ENCODE peak calls at places on chromosomes 11 and 22, in seven cellular contexts. One of them, this sample, is unnamed.

GRCh38 chr11:14789879-14790484 is 102.0 kb downstream of the CYP2R1 start:
- DNase-seq in fibroblast of the aortic adventitia: peak; percentile 35
- DNase-seq in body of pancreas: no peak
- DNase-seq in ascending aorta: no peak
- DNase-seq in GM06990: no peak
- DNase-seq in cardiac muscle cell: peak; percentile 41
- DNase-seq in fibroblast of lung: peak; percentile 51
- DNase-seq in this sample: no peak

GRCh38 chr11:15849265-15849664 is 507.1 kb downstream of the SOX6 start:
- DNase-seq in fibroblast of the aortic adventitia: no peak
- DNase-seq in body of pancreas: no peak
- DNase-seq in ascending aorta: no peak
- DNase-seq in GM06990: no peak
- DNase-seq in cardiac muscle cell: no peak
- DNase-seq in fibroblast of lung: no peak
- DNase-seq in this sample: no peak

GRCh38 chr22:22894740-22895731 is 7.4 kb downstream of the IGLL5 start:
- DNase-seq in fibroblast of the aortic adventitia: no peak
- DNase-seq in body of pancreas: no peak
- DNase-seq in ascending aorta: no peak
- DNase-seq in GM06990: no peak
- DNase-seq in cardiac muscle cell: no peak
- DNase-seq in fibroblast of lung: no peak
- DNase-seq in this sample: no peak

GRCh38 chr11:121336279-121336947 is 43.8 kb downstream of the SC5D start:
- DNase-seq in fibroblast of the aortic adventitia: no peak
- DNase-seq in body of pancreas: no peak
- DNase-seq in ascending aorta: no peak
- DNase-seq in GM06990: no peak
- DNase-seq in cardiac muscle cell: no peak
- DNase-seq in fibroblast of lung: no peak
- DNase-seq in this sample: no peak

GRCh38 chr22:31344369-31345330 is 1.5 kb downstream of the PATZ1 start:
- DNase-seq in fibroblast of the aortic adventitia: peak; percentile 29
- DNase-seq in body of pancreas: peak; percentile 70
- DNase-seq in ascending aorta: no peak
- DNase-seq in GM06990: peak; percentile 63
- DNase-seq in cardiac muscle cell: peak; percentile 59
- DNase-seq in fibroblast of lung: peak; percentile 63
- DNase-seq in this sample: peak; percentile 39

GRCh38 chr22:35629406-35630234 is 12.5 kb upstream of the MB start:
- DNase-seq in fibroblast of the aortic adventitia: peak; percentile 99
- DNase-seq in body of pancreas: peak; percentile 71
- DNase-seq in ascending aorta: peak; percentile 56
- DNase-seq in GM06990: peak; percentile 70
- DNase-seq in cardiac muscle cell: peak; percentile 98
- DNase-seq in fibroblast of lung: peak; percentile 99
- DNase-seq in this sample: peak; percentile 64

GRCh38 chr11:45102361-45102809 is 44.1 kb upstream of the PRDM11 start:
- DNase-seq in fibroblast of the aortic adventitia: no peak
- DNase-seq in body of pancreas: no peak
- DNase-seq in ascending aorta: no peak
- DNase-seq in GM06990: no peak
- DNase-seq in cardiac muscle cell: peak; percentile 44
- DNase-seq in fibroblast of lung: peak; percentile 46
- DNase-seq in this sample: no peak

GRCh38 chr11:92107331-92107730 is 117.3 kb upstream of the FAT3 start:
- DNase-seq in fibroblast of the aortic adventitia: no peak
- DNase-seq in body of pancreas: no peak
- DNase-seq in ascending aorta: no peak
- DNase-seq in GM06990: no peak
- DNase-seq in cardiac muscle cell: no peak
- DNase-seq in fibroblast of lung: no peak
- DNase-seq in this sample: no peak

GRCh38 chr11:120121914-120122473 is 15.9 kb downstream of the TRIM29 start:
- DNase-seq in fibroblast of the aortic adventitia: no peak
- DNase-seq in body of pancreas: peak; percentile 45
- DNase-seq in ascending aorta: no peak
- DNase-seq in GM06990: no peak
- DNase-seq in cardiac muscle cell: no peak
- DNase-seq in fibroblast of lung: no peak
- DNase-seq in this sample: no peak

GRCh38 chr22:47300698-47301405 is 538.4 kb downstream of the TBC1D22A start:
- DNase-seq in fibroblast of the aortic adventitia: no peak
- DNase-seq in body of pancreas: no peak
- DNase-seq in ascending aorta: no peak
- DNase-seq in GM06990: no peak
- DNase-seq in cardiac muscle cell: no peak
- DNase-seq in fibroblast of lung: no peak
- DNase-seq in this sample: no peak

GRCh38 chr11:74673956-74674355 is 57.3 kb downstream of the CHRDL2 start:
- DNase-seq in fibroblast of the aortic adventitia: no peak
- DNase-seq in body of pancreas: no peak
- DNase-seq in ascending aorta: no peak
- DNase-seq in GM06990: no peak
- DNase-seq in cardiac muscle cell: peak; percentile 33
- DNase-seq in fibroblast of lung: no peak
- DNase-seq in this sample: no peak

GRCh38 chr22:35978889-35979288 is 49.7 kb downstream of the RBFOX2 start:
- DNase-seq in fibroblast of the aortic adventitia: no peak
- DNase-seq in body of pancreas: no peak
- DNase-seq in ascending aorta: no peak
- DNase-seq in GM06990: no peak
- DNase-seq in cardiac muscle cell: peak; percentile 23
- DNase-seq in fibroblast of lung: no peak
- DNase-seq in this sample: no peak

GRCh38 chr11:108871867-108872266 is 207.0 kb downstream of the DDX10 start:
- DNase-seq in fibroblast of the aortic adventitia: peak; percentile 39
- DNase-seq in body of pancreas: no peak
- DNase-seq in ascending aorta: no peak
- DNase-seq in GM06990: no peak
- DNase-seq in cardiac muscle cell: no peak
- DNase-seq in fibroblast of lung: peak; percentile 50
- DNase-seq in this sample: no peak

GRCh38 chr11:18671246-18671645 is 27.3 kb upstream of the TMEM86A start:
- DNase-seq in fibroblast of the aortic adventitia: no peak
- DNase-seq in body of pancreas: no peak
- DNase-seq in ascending aorta: no peak
- DNase-seq in GM06990: no peak
- DNase-seq in cardiac muscle cell: no peak
- DNase-seq in fibroblast of lung: no peak
- DNase-seq in this sample: no peak

GRCh38 chr11:93905384-93905783 is 55.0 kb upstream of the VSTM5 start:
- DNase-seq in fibroblast of the aortic adventitia: peak; percentile 9
- DNase-seq in body of pancreas: peak; percentile 13
- DNase-seq in ascending aorta: no peak
- DNase-seq in GM06990: no peak
- DNase-seq in cardiac muscle cell: peak; percentile 53
- DNase-seq in fibroblast of lung: peak; percentile 26
- DNase-seq in this sample: no peak

GRCh38 chr11:72812604-72812967 is 1.6 kb upstream of the ATG16L2 start:
- DNase-seq in fibroblast of the aortic adventitia: no peak
- DNase-seq in body of pancreas: peak; percentile 43
- DNase-seq in ascending aorta: no peak
- DNase-seq in GM06990: peak; percentile 48
- DNase-seq in cardiac muscle cell: no peak
- DNase-seq in fibroblast of lung: peak; percentile 10
- DNase-seq in this sample: no peak

GRCh38 chr11:73792584-73792983 is 4.9 kb downstream of the MRPL48 start:
- DNase-seq in fibroblast of the aortic adventitia: no peak
- DNase-seq in body of pancreas: no peak
- DNase-seq in ascending aorta: no peak
- DNase-seq in GM06990: no peak
- DNase-seq in cardiac muscle cell: no peak
- DNase-seq in fibroblast of lung: no peak
- DNase-seq in this sample: no peak

GRCh38 chr11:83051760-83052671 is 19.7 kb downstream of the RAB30 start:
- DNase-seq in fibroblast of the aortic adventitia: peak; percentile 99
- DNase-seq in body of pancreas: peak; percentile 59
- DNase-seq in ascending aorta: no peak
- DNase-seq in GM06990: no peak
- DNase-seq in cardiac muscle cell: peak; percentile 91
- DNase-seq in fibroblast of lung: peak; percentile 99
- DNase-seq in this sample: no peak

GRCh38 chr11:45266693-45267451 is 19.3 kb downstream of the SYT13 start:
- DNase-seq in fibroblast of the aortic adventitia: no peak
- DNase-seq in body of pancreas: no peak
- DNase-seq in ascending aorta: no peak
- DNase-seq in GM06990: no peak
- DNase-seq in cardiac muscle cell: no peak
- DNase-seq in fibroblast of lung: no peak
- DNase-seq in this sample: peak; percentile 27

GRCh38 chr22:24416095-24416494 is 11.3 kb upstream of the ADORA2A start:
- DNase-seq in fibroblast of the aortic adventitia: no peak
- DNase-seq in body of pancreas: no peak
- DNase-seq in ascending aorta: no peak
- DNase-seq in GM06990: no peak
- DNase-seq in cardiac muscle cell: no peak
- DNase-seq in fibroblast of lung: no peak
- DNase-seq in this sample: no peak

GRCh38 chr11:96094156-96094555 is 170.2 kb upstream of the MTMR2 start:
- DNase-seq in fibroblast of the aortic adventitia: no peak
- DNase-seq in body of pancreas: no peak
- DNase-seq in ascending aorta: no peak
- DNase-seq in GM06990: no peak
- DNase-seq in cardiac muscle cell: no peak
- DNase-seq in fibroblast of lung: no peak
- DNase-seq in this sample: no peak

GRCh38 chr11:14858404-14858803 is 33.6 kb downstream of the CYP2R1 start:
- DNase-seq in fibroblast of the aortic adventitia: no peak
- DNase-seq in body of pancreas: no peak
- DNase-seq in ascending aorta: no peak
- DNase-seq in GM06990: no peak
- DNase-seq in cardiac muscle cell: no peak
- DNase-seq in fibroblast of lung: no peak
- DNase-seq in this sample: no peak

GRCh38 chr22:30802202-30803166 is 107.8 kb downstream of the OSBP2 start:
- DNase-seq in fibroblast of the aortic adventitia: peak; percentile 85
- DNase-seq in body of pancreas: peak; percentile 90
- DNase-seq in ascending aorta: peak; percentile 36
- DNase-seq in GM06990: peak; percentile 79
- DNase-seq in cardiac muscle cell: peak; percentile 96
- DNase-seq in fibroblast of lung: peak; percentile 90
- DNase-seq in this sample: peak; percentile 86

GRCh38 chr22:22210375-22210774 is 34.2 kb upstream of the VPREB1 start:
- DNase-seq in fibroblast of the aortic adventitia: peak; percentile 71
- DNase-seq in body of pancreas: no peak
- DNase-seq in ascending aorta: no peak
- DNase-seq in GM06990: peak; percentile 53
- DNase-seq in cardiac muscle cell: peak; percentile 43
- DNase-seq in fibroblast of lung: peak; percentile 15
- DNase-seq in this sample: peak; percentile 72

GRCh38 chr11:64752106-64752970 is 7.4 kb downstream of the PYGM start:
- DNase-seq in fibroblast of the aortic adventitia: no peak
- DNase-seq in body of pancreas: no peak
- DNase-seq in ascending aorta: no peak
- DNase-seq in GM06990: no peak
- DNase-seq in cardiac muscle cell: no peak
- DNase-seq in fibroblast of lung: no peak
- DNase-seq in this sample: no peak

GRCh38 chr11:7413961-7414728 is 71.2 kb upstream of the OLFML1 start:
- DNase-seq in fibroblast of the aortic adventitia: no peak
- DNase-seq in body of pancreas: no peak
- DNase-seq in ascending aorta: no peak
- DNase-seq in GM06990: no peak
- DNase-seq in cardiac muscle cell: no peak
- DNase-seq in fibroblast of lung: no peak
- DNase-seq in this sample: no peak
- TF ChIP-seq CTCF in fibroblast of the aortic adventitia: no peak
- TF ChIP-seq CTCF in body of pancreas: no peak
- TF ChIP-seq CTCF in ascending aorta: no peak
- TF ChIP-seq CTCF in GM06990: no peak
- TF ChIP-seq CTCF in cardiac muscle cell: no peak
- TF ChIP-seq CTCF in fibroblast of lung: no peak
- TF ChIP-seq CTCF in this sample: no peak

GRCh38 chr11:4891996-4892640 is 10.4 kb downstream of the OR51T1 start:
- DNase-seq in fibroblast of the aortic adventitia: peak; percentile 75
- DNase-seq in body of pancreas: no peak
- DNase-seq in ascending aorta: no peak
- DNase-seq in GM06990: no peak
- DNase-seq in cardiac muscle cell: peak; percentile 92
- DNase-seq in fibroblast of lung: peak; percentile 86
- DNase-seq in this sample: no peak
- TF ChIP-seq CTCF in fibroblast of the aortic adventitia: peak; percentile 19
- TF ChIP-seq CTCF in body of pancreas: no peak
- TF ChIP-seq CTCF in ascending aorta: no peak
- TF ChIP-seq CTCF in GM06990: no peak
- TF ChIP-seq CTCF in cardiac muscle cell: peak; percentile 28
- TF ChIP-seq CTCF in fibroblast of lung: no peak
- TF ChIP-seq CTCF in this sample: no peak

GRCh38 chr22:46131151-46131587 is 19.2 kb upstream of the PPARA start:
- DNase-seq in fibroblast of the aortic adventitia: no peak
- DNase-seq in body of pancreas: no peak
- DNase-seq in ascending aorta: no peak
- DNase-seq in GM06990: no peak
- DNase-seq in cardiac muscle cell: no peak
- DNase-seq in fibroblast of lung: no peak
- DNase-seq in this sample: no peak
- TF ChIP-seq CTCF in fibroblast of the aortic adventitia: peak; percentile 39
- TF ChIP-seq CTCF in body of pancreas: no peak
- TF ChIP-seq CTCF in ascending aorta: no peak
- TF ChIP-seq CTCF in GM06990: peak; percentile 30
- TF ChIP-seq CTCF in cardiac muscle cell: peak; percentile 50
- TF ChIP-seq CTCF in fibroblast of lung: peak; percentile 2
- TF ChIP-seq CTCF in this sample: no peak

GRCh38 chr11:124762624-124763155 is 600 bp upstream of the ESAM start:
- DNase-seq in fibroblast of the aortic adventitia: no peak
- DNase-seq in body of pancreas: no peak
- DNase-seq in ascending aorta: no peak
- DNase-seq in GM06990: no peak
- DNase-seq in cardiac muscle cell: no peak
- DNase-seq in fibroblast of lung: no peak
- DNase-seq in this sample: peak; percentile 55
- TF ChIP-seq CTCF in fibroblast of the aortic adventitia: no peak
- TF ChIP-seq CTCF in body of pancreas: no peak
- TF ChIP-seq CTCF in ascending aorta: no peak
- TF ChIP-seq CTCF in GM06990: peak; percentile 1
- TF ChIP-seq CTCF in cardiac muscle cell: no peak
- TF ChIP-seq CTCF in fibroblast of lung: no peak
- TF ChIP-seq CTCF in this sample: peak; percentile 42

GRCh38 chr11:5665746-5666395 is 19.0 kb downstream of the TRIM5 start:
- DNase-seq in fibroblast of the aortic adventitia: no peak
- DNase-seq in body of pancreas: no peak
- DNase-seq in ascending aorta: no peak
- DNase-seq in GM06990: no peak
- DNase-seq in cardiac muscle cell: no peak
- DNase-seq in fibroblast of lung: no peak
- DNase-seq in this sample: no peak
- TF ChIP-seq CTCF in fibroblast of the aortic adventitia: no peak
- TF ChIP-seq CTCF in body of pancreas: no peak
- TF ChIP-seq CTCF in ascending aorta: no peak
- TF ChIP-seq CTCF in GM06990: no peak
- TF ChIP-seq CTCF in cardiac muscle cell: no peak
- TF ChIP-seq CTCF in fibroblast of lung: no peak
- TF ChIP-seq CTCF in this sample: no peak